ENCODE peak calls at places on chromosomes 7 and 10, in seven cellular contexts. One of them, this sample, is unnamed.

GRCh38 chr7:97499204-97499603 is 232.7 kb upstream of the TAC1 start:
- DNase-seq in uterus: no peak
- DNase-seq in heart left ventricle: no peak
- DNase-seq in transverse colon: peak; percentile 41
- DNase-seq in HCT116: peak; percentile 29
- DNase-seq in tibial nerve: no peak
- DNase-seq in sigmoid colon: no peak
- DNase-seq in this sample: peak; percentile 36

GRCh38 chr10:24872049-24872789 is 80.2 kb downstream of the PRTFDC1 start:
- DNase-seq in uterus: no peak
- DNase-seq in heart left ventricle: no peak
- DNase-seq in transverse colon: no peak
- DNase-seq in HCT116: no peak
- DNase-seq in tibial nerve: no peak
- DNase-seq in sigmoid colon: no peak
- DNase-seq in this sample: no peak

GRCh38 chr10:22646291-22646926 is 68.0 kb downstream of the PIP4K2A start:
- DNase-seq in uterus: no peak
- DNase-seq in heart left ventricle: no peak
- DNase-seq in transverse colon: no peak
- DNase-seq in HCT116: no peak
- DNase-seq in tibial nerve: no peak
- DNase-seq in sigmoid colon: no peak
- DNase-seq in this sample: no peak

GRCh38 chr7:156941393-156942182 is 7.9 kb upstream of the NOM1 start:
- DNase-seq in uterus: no peak
- DNase-seq in heart left ventricle: no peak
- DNase-seq in transverse colon: no peak
- DNase-seq in HCT116: no peak
- DNase-seq in tibial nerve: no peak
- DNase-seq in sigmoid colon: no peak
- DNase-seq in this sample: no peak

GRCh38 chr10:4503076-4503475 is 322.9 kb upstream of the AKR1E2 start:
- DNase-seq in uterus: no peak
- DNase-seq in heart left ventricle: no peak
- DNase-seq in transverse colon: no peak
- DNase-seq in HCT116: no peak
- DNase-seq in tibial nerve: no peak
- DNase-seq in sigmoid colon: no peak
- DNase-seq in this sample: no peak

GRCh38 chr7:124399941-124400340 is 365.7 kb downstream of the GPR37 start:
- DNase-seq in uterus: no peak
- DNase-seq in heart left ventricle: no peak
- DNase-seq in transverse colon: no peak
- DNase-seq in HCT116: no peak
- DNase-seq in tibial nerve: no peak
- DNase-seq in sigmoid colon: no peak
- DNase-seq in this sample: no peak

GRCh38 chr10:1240341-1240775 is 184.2 kb downstream of the WDR37 start:
- DNase-seq in uterus: no peak
- DNase-seq in heart left ventricle: no peak
- DNase-seq in transverse colon: peak; percentile 12
- DNase-seq in HCT116: no peak
- DNase-seq in tibial nerve: no peak
- DNase-seq in sigmoid colon: no peak
- DNase-seq in this sample: peak; percentile 25

GRCh38 chr10:29642996-29643395 is 8.2 kb upstream of the SVIL start:
- DNase-seq in uterus: no peak
- DNase-seq in heart left ventricle: no peak
- DNase-seq in transverse colon: no peak
- DNase-seq in HCT116: no peak
- DNase-seq in tibial nerve: no peak
- DNase-seq in sigmoid colon: peak; percentile 83
- DNase-seq in this sample: no peak

GRCh38 chr10:31549936-31550335 is 230.9 kb downstream of the ZEB1 start:
- DNase-seq in uterus: no peak
- DNase-seq in heart left ventricle: no peak
- DNase-seq in transverse colon: no peak
- DNase-seq in HCT116: no peak
- DNase-seq in tibial nerve: no peak
- DNase-seq in sigmoid colon: no peak
- DNase-seq in this sample: no peak

GRCh38 chr10:71583076-71583475 is 136.5 kb downstream of the C10orf105 start:
- DNase-seq in uterus: no peak
- DNase-seq in heart left ventricle: no peak
- DNase-seq in transverse colon: no peak
- DNase-seq in HCT116: no peak
- DNase-seq in tibial nerve: no peak
- DNase-seq in sigmoid colon: no peak
- DNase-seq in this sample: no peak

GRCh38 chr10:58784361-58784760 is 271.7 kb downstream of the BICC1 start:
- DNase-seq in uterus: no peak
- DNase-seq in heart left ventricle: no peak
- DNase-seq in transverse colon: no peak
- DNase-seq in HCT116: no peak
- DNase-seq in tibial nerve: no peak
- DNase-seq in sigmoid colon: no peak
- DNase-seq in this sample: no peak

GRCh38 chr10:6053303-6053702 is 8.9 kb downstream of the IL2RA start:
- DNase-seq in uterus: no peak
- DNase-seq in heart left ventricle: no peak
- DNase-seq in transverse colon: no peak
- DNase-seq in HCT116: no peak
- DNase-seq in tibial nerve: no peak
- DNase-seq in sigmoid colon: no peak
- DNase-seq in this sample: no peak
- H3K4me1 ChIP-seq in uterus: no peaks in the 10 kb centered on the region
- H3K4me1 ChIP-seq in heart left ventricle: peaks cover 53% of the 10 kb centered on the region
- H3K4me1 ChIP-seq in transverse colon: no peaks in the 10 kb centered on the region
- H3K4me1 ChIP-seq in HCT116: peaks cover 10% of the 10 kb centered on the region
- H3K4me1 ChIP-seq in tibial nerve: peaks cover 47% of the 10 kb centered on the region
- H3K4me1 ChIP-seq in sigmoid colon: peaks cover 3% of the 10 kb centered on the region
- H3K4me1 ChIP-seq in this sample: peaks cover 7% of the 10 kb centered on the region

GRCh38 chr10:123148414-123149161 is 652 bp downstream of the HMX2 start:
- DNase-seq in uterus: peak; percentile 9
- DNase-seq in heart left ventricle: no peak
- DNase-seq in transverse colon: no peak
- DNase-seq in HCT116: no peak
- DNase-seq in tibial nerve: no peak
- DNase-seq in sigmoid colon: no peak
- DNase-seq in this sample: no peak
- H3K4me3 ChIP-seq in uterus: no peak overlapping the region
- H3K4me3 ChIP-seq in heart left ventricle: no peak overlapping the region
- H3K4me3 ChIP-seq in transverse colon: peak overlapping the region; percentile 26
- H3K4me3 ChIP-seq in HCT116: no peak overlapping the region
- H3K4me3 ChIP-seq in tibial nerve: no peak overlapping the region
- H3K4me3 ChIP-seq in sigmoid colon: no peak overlapping the region
- H3K4me3 ChIP-seq in this sample: no peak overlapping the region

GRCh38 chr10:78458983-78459638 is 425.4 kb downstream of the RPS24 start:
- DNase-seq in uterus: no peak
- DNase-seq in heart left ventricle: no peak
- DNase-seq in transverse colon: no peak
- DNase-seq in HCT116: no peak
- DNase-seq in tibial nerve: no peak
- DNase-seq in sigmoid colon: no peak
- DNase-seq in this sample: peak; percentile 48
- TF ChIP-seq POLR2A in uterus: no peak
- TF ChIP-seq POLR2A in heart left ventricle: no peak
- TF ChIP-seq POLR2A in transverse colon: no peak
- TF ChIP-seq POLR2A in HCT116: no peak
- TF ChIP-seq POLR2A in tibial nerve: no peak
- TF ChIP-seq POLR2A in sigmoid colon: no peak
- TF ChIP-seq POLR2A in this sample: no peak

DNA sequence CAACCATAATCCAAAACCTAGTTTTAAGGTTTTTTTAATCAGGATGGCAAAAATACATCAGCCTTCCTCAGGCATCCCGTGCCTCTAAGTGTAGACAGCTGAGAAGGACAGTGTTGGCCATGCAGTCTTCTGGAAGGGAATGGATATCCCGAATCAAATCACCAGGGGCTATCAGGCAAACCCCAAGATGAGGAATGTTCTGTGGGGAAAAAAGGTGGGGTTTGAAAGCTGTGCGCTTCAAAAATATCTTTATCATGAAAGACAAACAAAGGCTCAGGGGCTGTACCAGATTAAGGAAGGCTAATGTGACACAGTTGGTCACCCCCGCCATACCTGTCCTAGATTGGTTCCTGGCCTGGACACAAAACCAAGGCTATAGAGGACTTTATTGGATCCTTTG is 5.4 kb downstream of the TMEM273 start:
- DNase-seq in uterus: no peak
- DNase-seq in heart left ventricle: no peak
- DNase-seq in transverse colon: no peak
- DNase-seq in HCT116: no peak
- DNase-seq in tibial nerve: no peak
- DNase-seq in sigmoid colon: no peak
- DNase-seq in this sample: no peak
- H3K4me1 ChIP-seq in uterus: no peaks in the 10 kb centered on the region
- H3K4me1 ChIP-seq in heart left ventricle: peaks cover 33% of the 10 kb centered on the region
- H3K4me1 ChIP-seq in transverse colon: no peaks in the 10 kb centered on the region
- H3K4me1 ChIP-seq in HCT116: no peaks in the 10 kb centered on the region
- H3K4me1 ChIP-seq in tibial nerve: peaks cover 4% of the 10 kb centered on the region
- H3K4me1 ChIP-seq in sigmoid colon: no peaks in the 10 kb centered on the region
- H3K4me1 ChIP-seq in this sample: no peaks in the 10 kb centered on the region

DNA sequence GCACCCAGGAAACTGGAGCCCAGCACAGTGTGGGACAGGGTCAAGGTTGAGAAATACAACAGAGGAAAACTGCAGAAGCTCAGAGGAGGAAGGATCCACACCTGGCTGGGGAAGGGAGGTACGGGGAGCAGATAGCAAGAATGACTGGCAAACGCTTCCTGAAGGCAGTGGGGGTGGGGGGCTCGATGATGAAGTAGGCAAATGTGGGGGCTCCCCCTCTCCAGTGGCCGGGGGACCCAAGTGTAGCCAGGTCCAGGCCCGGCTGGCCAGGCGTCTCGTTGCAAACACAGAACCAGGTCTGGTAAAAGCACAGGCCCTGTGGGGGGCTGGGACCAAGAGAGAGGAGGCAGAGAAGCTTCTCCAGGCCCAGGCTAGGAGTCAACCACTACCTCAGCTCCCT is 7.7 kb downstream of the CHST15 start:
- DNase-seq in uterus: no peak
- DNase-seq in heart left ventricle: no peak
- DNase-seq in transverse colon: no peak
- DNase-seq in HCT116: no peak
- DNase-seq in tibial nerve: no peak
- DNase-seq in sigmoid colon: peak; percentile 66
- DNase-seq in this sample: no peak
- H3K4me3 ChIP-seq in uterus: no peak overlapping the region
- H3K4me3 ChIP-seq in heart left ventricle: no peak overlapping the region
- H3K4me3 ChIP-seq in transverse colon: no peak overlapping the region
- H3K4me3 ChIP-seq in HCT116: no peak overlapping the region
- H3K4me3 ChIP-seq in tibial nerve: no peak overlapping the region
- H3K4me3 ChIP-seq in sigmoid colon: no peak overlapping the region
- H3K4me3 ChIP-seq in this sample: no peak overlapping the region

DNA sequence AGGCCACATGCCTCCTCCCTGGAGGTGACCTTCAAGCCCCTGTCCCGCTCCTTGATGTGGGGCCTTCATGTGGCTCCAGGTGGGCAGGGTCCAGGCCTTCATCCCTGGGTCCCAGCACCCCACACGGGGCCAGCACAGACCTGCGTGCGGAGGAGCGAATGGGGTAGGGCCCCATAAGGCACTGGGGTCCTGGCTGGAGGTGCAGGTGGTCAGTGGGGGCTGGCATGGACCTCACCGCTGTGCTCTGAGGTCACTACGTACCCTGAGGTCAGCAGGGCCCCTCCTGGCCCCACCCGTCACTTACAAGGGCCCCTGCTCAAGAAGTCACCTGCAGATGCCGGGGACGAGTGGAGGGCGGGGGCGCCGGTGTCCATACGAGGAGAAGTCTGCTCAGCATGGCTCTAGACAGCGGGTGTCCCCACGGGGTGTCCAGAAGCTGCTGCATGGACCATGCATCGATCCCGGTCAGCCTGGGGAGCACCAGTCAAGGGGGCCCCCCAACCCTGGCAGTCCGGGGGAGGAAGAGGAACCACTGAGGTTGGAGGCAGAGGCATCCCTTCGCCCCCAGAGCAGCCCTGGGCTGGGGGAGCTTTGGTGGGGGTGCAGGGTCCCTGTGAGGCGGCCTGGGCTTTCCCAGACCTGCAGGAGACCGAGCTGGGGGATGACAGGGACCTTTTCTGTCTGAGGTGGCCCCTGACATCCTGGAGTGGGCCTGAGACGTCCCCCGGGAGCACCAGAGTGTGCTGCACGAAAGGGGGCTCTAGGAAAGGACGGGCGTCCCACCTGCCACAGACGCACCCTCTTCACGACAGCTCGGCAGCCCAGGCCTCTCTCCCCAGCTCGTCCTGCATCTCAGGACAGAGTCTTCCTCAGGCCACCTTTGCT is 34.6 kb downstream of the UNCX start:
- DNase-seq in uterus: no peak
- DNase-seq in heart left ventricle: no peak
- DNase-seq in transverse colon: no peak
- DNase-seq in HCT116: no peak
- DNase-seq in tibial nerve: no peak
- DNase-seq in sigmoid colon: no peak
- DNase-seq in this sample: no peak
- TF ChIP-seq POLR2A in uterus: no peak
- TF ChIP-seq POLR2A in heart left ventricle: no peak
- TF ChIP-seq POLR2A in transverse colon: no peak
- TF ChIP-seq POLR2A in HCT116: no peak
- TF ChIP-seq POLR2A in tibial nerve: no peak
- TF ChIP-seq POLR2A in sigmoid colon: no peak
- TF ChIP-seq POLR2A in this sample: no peak

This sample was measured in body of pancreas.